ENCODE peak calls at places on chromosomes 12 and 14, in four cellular contexts. Z, M, J and P are unnamed samples.

GRCh38 chr14:56555921-56556570 is 23.6 kb upstream of the TMEM260 start:
- DNase-seq in Z (peak), M (peak), J (no peak), P (no peak)

GRCh38 chr14:68825729-68826128 is 32.9 kb upstream of the ZFP36L1 start:
- DNase-seq in Z (no peak), M (no peak), J (no peak), P (no peak)

GRCh38 chr14:99354166-99354875 is 82.3 kb upstream of the BCL11B start:
- DNase-seq in Z (no peak), M (no peak), J (no peak), P (no peak)

GRCh38 chr14:23425169-23425568 is 10.3 kb downstream of the MYH7 start:
- DNase-seq in Z (no peak), M (no peak), J (no peak), P (no peak)

GRCh38 chr12:47835831-47836155 is 16.1 kb upstream of the HDAC7 start:
- DNase-seq in Z (peak), M (no peak), J (no peak), P (no peak)

GRCh38 chr12:69569236-69569635 is 16.0 kb upstream of the CCT2 start:
- DNase-seq in Z (peak), M (no peak), J (peak), P (no peak)

GRCh38 chr14:31196839-31197477 is 10.6 kb downstream of the HECTD1 start:
- DNase-seq in Z (no peak), M (no peak), J (no peak), P (no peak)

GRCh38 chr12:52952082-52952801 is 3.3 kb downstream of the KRT18 start:
- DNase-seq in Z (peak), M (no peak), J (no peak), P (no peak)

GRCh38 chr12:46124848-46125619 is 134.7 kb upstream of the SCAF11 start:
- DNase-seq in Z (peak), M (peak), J (peak), P (peak)

GRCh38 chr12:83003026-83003425 is 316.3 kb downstream of the TMTC2 start:
- DNase-seq in Z (no peak), M (no peak), J (no peak), P (no peak)

GRCh38 chr12:50824914-50825313 is 17.8 kb upstream of the TMPRSS12 start:
- DNase-seq in Z (no peak), M (no peak), J (no peak), P (no peak)

GRCh38 chr12:23055004-23055403 is 430.0 kb downstream of the ETNK1 start:
- DNase-seq in Z (peak), M (peak), J (no peak), P (no peak)

GRCh38 chr12:5094550-5094949 is 50.9 kb downstream of the KCNA5 start:
- DNase-seq in Z (no peak), M (no peak), J (peak), P (no peak)

GRCh38 chr12:44428825-44429224 is 447.3 kb downstream of the NELL2 start:
- DNase-seq in Z (no peak), M (no peak), J (no peak), P (no peak)

GRCh38 chr12:24487606-24488005 is 461.3 kb downstream of the BCAT1 start:
- DNase-seq in Z (peak), M (no peak), J (no peak), P (no peak)

GRCh38 chr12:111359231-111359913 is 9.5 kb downstream of the PHETA1 start:
- DNase-seq in Z (peak), M (no peak), J (no peak), P (peak)

GRCh38 chr12:123491056-123491455 is 33.1 kb downstream of the SNRNP35 start:
- DNase-seq in Z (no peak), M (no peak), J (no peak), P (no peak)

GRCh38 chr12:62472472-62472871 is 5.8 kb downstream of the MON2 start:
- DNase-seq in Z (peak), M (no peak), J (peak), P (no peak)

GRCh38 chr14:93857500-93857899 is 69.2 kb upstream of the PRIMA1 start:
- DNase-seq in Z (no peak), M (no peak), J (no peak), P (no peak)

GRCh38 chr12:132675753-132676152 is 11.4 kb downstream of the POLE start:
- DNase-seq in Z (no peak), M (no peak), J (no peak), P (no peak)

GRCh38 chr14:90568405-90568804 is 171.6 kb downstream of the CALM1 start:
- DNase-seq in Z (no peak), M (no peak), J (no peak), P (no peak)

GRCh38 chr12:108122644-108123043 is 6.4 kb upstream of the WSCD2 start:
- DNase-seq in Z (no peak), M (no peak), J (no peak), P (no peak)

GRCh38 chr14:61388976-61389576 is 67.7 kb downstream of the PRKCH start:
- DNase-seq in Z (peak), M (no peak), J (no peak), P (no peak)

GRCh38 chr14:93173943-93174395 is 10.7 kb downstream of the MOAP1 start:
- DNase-seq in Z (no peak), M (no peak), J (no peak), P (no peak)

GRCh38 chr12:50061172-50061571 is 3.8 kb downstream of the ASIC1 start:
- DNase-seq in Z (no peak), M (peak), J (no peak), P (no peak)

GRCh38 chr12:13041224-13041623 is 3.0 kb upstream of the FAM234B start:
- DNase-seq in Z (no peak), M (no peak), J (no peak), P (no peak)

GRCh38 chr14:94471045-94471444 is 5.0 kb downstream of the SERPINA9 start:
- DNase-seq in Z (no peak), M (no peak), J (no peak), P (no peak)

GRCh38 chr12:1189163-1189562 is 198.1 kb downstream of the ERC1 start:
- DNase-seq in Z (peak), M (no peak), J (no peak), P (no peak)

GRCh38 chr14:80768646-80769045 is 172.9 kb downstream of the CEP128 start:
- DNase-seq in Z (no peak), M (no peak), J (no peak), P (no peak)

GRCh38 chr12:24127919-24128721 is 178.7 kb upstream of the SOX5 start:
- DNase-seq in Z (no peak), M (no peak), J (no peak), P (no peak)

GRCh38 chr12:52980773-52981423 is 25.4 kb upstream of the EIF4B start:
- DNase-seq in Z (peak), M (peak), J (peak), P (peak)

GRCh38 chr14:47442206-47442605 is 233.2 kb downstream of the MDGA2 start:
- DNase-seq in Z (peak), M (peak), J (no peak), P (no peak)

GRCh38 chr12:111339306-111339938 is 29.5 kb downstream of the PHETA1 start:
- DNase-seq in Z (no peak), M (no peak), J (no peak), P (no peak)

GRCh38 chr12:62622177-62622576 is 155.6 kb downstream of the MON2 start:
- DNase-seq in Z (no peak), M (no peak), J (no peak), P (no peak)

GRCh38 chr14:74018029-74018703 is 922 bp downstream of the ENTPD5 start:
- DNase-seq in Z (peak), M (peak), J (peak), P (no peak)

GRCh38 chr12:89461649-89462612 is 62.7 kb downstream of the GALNT4 start:
- DNase-seq in Z (peak), M (peak), J (no peak), P (peak)